ENCODE peak calls at places on chromosomes 16 and 17, in four cellular contexts. W, I, H and R are unnamed samples.

GRCh38 chr16:14384745-14385144 is 245.3 kb downstream of the PARN start:
- DNase-seq in W (no peak), I (no peak), H (no peak), R (no peak)

GRCh38 chr16:23754594-23755483 is at the start of gene CHP2:
- DNase-seq in W (no peak), I (no peak), H (no peak), R (peak; percentile 93)

GRCh38 chr16:8943001-8943763 is 20.5 kb downstream of the USP7 start:
- DNase-seq in W (no peak), I (no peak), H (no peak), R (no peak)

GRCh38 chr16:87342978-87343752 is 26.0 kb upstream of the C16orf95 start:
- DNase-seq in W (no peak), I (no peak), H (no peak), R (no peak)

GRCh38 chr16:16780588-16780987 is 401.6 kb downstream of the NPIPA7 start:
- DNase-seq in W (no peak), I (peak; percentile 15), H (no peak), R (peak; percentile 17)

GRCh38 chr17:76527430-76528111 is 9.9 kb downstream of the CYGB start:
- DNase-seq in W (no peak), I (no peak), H (peak; percentile 80), R (peak; percentile 44)

GRCh38 chr16:37511-37910 is 15.9 kb downstream of the POLR3K start:
- DNase-seq in W (no peak), I (no peak), H (no peak), R (no peak)

GRCh38 chr16:6483634-6484033 is 849.0 kb upstream of the RBFOX1 start:
- DNase-seq in W (no peak), I (no peak), H (no peak), R (no peak)

GRCh38 chr16:2691491-2692248 is 9.3 kb downstream of the KCTD5 start:
- DNase-seq in W (no peak), I (no peak), H (no peak), R (no peak)

GRCh38 chr16:57997528-57998265 is 2.8 kb downstream of the ZNF319 start:
- DNase-seq in W (no peak), I (no peak), H (no peak), R (no peak)

GRCh38 chr17:45342306-45342705 is 25.5 kb upstream of the MAP3K14 start:
- DNase-seq in W (no peak), I (no peak), H (no peak), R (no peak)
- TF ChIP-seq PHF8 in W (no peak), I (no peak), H (no peak), R (no peak)

GRCh38 chr17:44210342-44211192 is 8.9 kb downstream of the UBTF start:
- DNase-seq in W (peak; percentile 91), I (peak; percentile 85), H (no peak), R (peak; percentile 82)
- TF ChIP-seq PHF8 in W (no peak), I (peak; percentile 25), H (no peak), R (no peak)

DNA sequence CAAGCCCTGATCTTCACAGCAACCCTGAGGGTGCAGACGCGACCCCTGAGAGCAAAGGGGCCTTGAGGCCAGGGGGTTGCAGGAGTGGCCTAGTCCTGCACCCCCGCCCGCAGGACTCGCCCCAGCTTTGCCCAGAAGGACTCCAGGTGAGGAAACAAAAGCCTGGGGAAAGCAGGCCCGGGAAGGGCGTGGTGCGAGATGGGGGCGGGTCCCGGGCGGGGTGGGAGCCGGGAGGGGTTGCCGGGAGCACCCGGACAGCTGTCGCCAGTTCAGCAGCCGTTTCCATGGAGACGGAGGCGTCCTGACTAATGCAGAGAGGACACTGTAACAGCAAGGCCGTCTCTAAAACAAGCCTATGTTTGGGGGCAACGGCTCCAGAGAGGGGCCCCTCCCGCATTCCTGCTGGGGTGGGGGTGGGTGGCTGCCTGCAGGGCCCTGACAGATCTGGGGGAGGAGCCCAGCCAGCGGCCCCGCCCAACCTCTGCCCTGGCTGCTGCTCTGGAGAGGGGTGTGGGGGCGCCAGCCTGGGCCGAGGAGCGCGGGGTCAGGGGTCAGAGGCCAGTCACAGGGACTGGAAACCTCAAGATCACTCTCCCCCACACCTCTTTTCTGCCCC is 3.0 kb upstream of the TPPP3 start:
- DNase-seq in W (peak; percentile 67), I (no peak), H (peak; percentile 96), R (peak; percentile 94)
- TF ChIP-seq PHF8 in W (no peak), I (no peak), H (no peak), R (peak; percentile 12)

GRCh38 chr17:45894022-45894784 is at the start of gene MAPT:
- DNase-seq in W (peak; percentile 93), I (peak; percentile 84), H (peak; percentile 83), R (peak; percentile 97)
- TF ChIP-seq PHF8 in W (peak; percentile 84), I (peak; percentile 57), H (peak; percentile 51), R (peak; percentile 31)

GRCh38 chr16:78192734-78193133 is 93.3 kb downstream of the WWOX start:
- DNase-seq in W (no peak), I (no peak), H (no peak), R (no peak)

GRCh38 chr16:78196527-78196926 is 97.1 kb downstream of the WWOX start:
- DNase-seq in W (no peak), I (no peak), H (no peak), R (no peak)

GRCh38 chr16:78194948-78195347 is 95.5 kb downstream of the WWOX start:
- DNase-seq in W (no peak), I (no peak), H (no peak), R (no peak)

GRCh38 chr16:78198299-78198698 is 98.8 kb downstream of the WWOX start:
- DNase-seq in W (no peak), I (no peak), H (no peak), R (no peak)

GRCh38 chr16:78195868-78196267 is 96.4 kb downstream of the WWOX start:
- DNase-seq in W (no peak), I (no peak), H (no peak), R (no peak)
- TF ChIP-seq PHF8 in W (no peak), I (no peak), H (no peak), R (no peak)

DNA sequence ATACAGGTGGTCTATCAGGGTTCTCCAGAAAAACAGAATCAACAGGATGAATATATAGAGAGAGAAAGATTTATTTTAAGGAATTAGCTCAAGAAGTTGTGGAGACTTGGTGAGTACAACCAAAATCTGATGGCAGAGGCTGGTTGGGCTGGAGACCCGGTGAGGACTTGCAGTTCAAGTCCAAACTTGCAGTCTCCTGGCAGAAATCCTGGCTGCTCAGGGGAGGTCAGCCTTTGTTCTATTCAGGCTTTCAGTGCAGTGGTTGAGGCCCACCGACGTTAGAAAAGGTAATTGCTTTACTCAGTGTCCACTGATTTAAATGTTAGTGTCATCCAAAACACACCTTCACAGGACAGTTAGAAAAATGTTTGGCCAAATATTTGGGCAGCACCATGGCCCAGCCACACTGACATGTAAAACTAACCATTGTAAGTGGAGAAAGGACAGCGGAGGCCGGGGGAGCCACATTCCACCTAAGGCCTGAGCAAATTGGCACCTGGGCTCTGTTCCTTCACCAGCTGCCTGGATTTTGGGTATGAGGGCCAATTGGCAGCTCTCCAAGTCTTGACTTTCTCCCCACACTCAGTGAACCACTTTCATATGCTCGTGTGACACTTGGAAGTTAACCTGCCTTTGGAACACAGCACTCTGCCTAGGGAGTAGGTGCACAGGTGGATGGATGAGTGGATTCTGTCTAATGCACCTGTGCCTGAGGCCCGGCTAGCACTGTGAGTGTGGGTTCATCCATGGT is 54.7 kb downstream of the CACNG5 start:
- DNase-seq in W (no peak), I (no peak), H (no peak), R (no peak)
- TF ChIP-seq PHF8 in W (no peak), I (no peak), H (no peak), R (no peak)